ENCODE peak calls at places on chromosomes 13 and 19, in four cellular contexts. One of them, this sample, is unnamed.
A peak's percentile ranks its signal among the peaks of the same experiment; 100 is the strongest.

GRCh38 chr19:4678881-4679379 is 8.8 kb upstream of the MYDGF start:
- DNase-seq in H1: peak; percentile 96
- DNase-seq in K562: peak; percentile 96
- DNase-seq in HepG2: no peak
- DNase-seq in this sample: peak; percentile 69

GRCh38 chr19:3849092-3849491 is 19.7 kb downstream of the ZFR2 start:
- DNase-seq in H1: no peak
- DNase-seq in K562: peak; percentile 82
- DNase-seq in HepG2: peak; percentile 33
- DNase-seq in this sample: no peak

GRCh38 chr13:99980201-99981114 is 1.1 kb upstream of the ZIC2 start:
- DNase-seq in H1: no peak
- DNase-seq in K562: peak; percentile 90
- DNase-seq in HepG2: no peak
- DNase-seq in this sample: no peak

GRCh38 chr19:49114630-49115363 is 627 bp downstream of the LIN7B start:
- DNase-seq in H1: no peak
- DNase-seq in K562: peak; percentile 47
- DNase-seq in HepG2: peak; percentile 46
- DNase-seq in this sample: no peak

GRCh38 chr19:1360818-1361461 is 22.8 kb upstream of the NDUFS7 start:
- DNase-seq in H1: no peak
- DNase-seq in K562: no peak
- DNase-seq in HepG2: no peak
- DNase-seq in this sample: no peak

GRCh38 chr19:2034729-2035589 is 16.1 kb downstream of the MKNK2 start:
- DNase-seq in H1: peak; percentile 85
- DNase-seq in K562: peak; percentile 96
- DNase-seq in HepG2: no peak
- DNase-seq in this sample: no peak

GRCh38 chr13:110520431-110521295 is 40.9 kb downstream of the RAB20 start:
- DNase-seq in H1: no peak
- DNase-seq in K562: no peak
- DNase-seq in HepG2: no peak
- DNase-seq in this sample: peak; percentile 20

GRCh38 chr13:48265217-48265815 is 32.3 kb downstream of the ITM2B start:
- DNase-seq in H1: no peak
- DNase-seq in K562: no peak
- DNase-seq in HepG2: no peak
- DNase-seq in this sample: no peak

GRCh38 chr13:73967397-73968165 is 166.6 kb downstream of the KLF12 start:
- DNase-seq in H1: no peak
- DNase-seq in K562: no peak
- DNase-seq in HepG2: no peak
- DNase-seq in this sample: no peak

GRCh38 chr19:35138305-35138799 is 272 bp upstream of the FXYD1 start:
- DNase-seq in H1: no peak
- DNase-seq in K562: no peak
- DNase-seq in HepG2: no peak
- DNase-seq in this sample: no peak

GRCh38 chr19:19517235-19517619 is 1.2 kb downstream of the NDUFA13 start:
- DNase-seq in H1: no peak
- DNase-seq in K562: no peak
- DNase-seq in HepG2: no peak
- DNase-seq in this sample: no peak

GRCh38 chr19:34261335-34262109 is 7.2 kb downstream of the GARRE1 start:
- DNase-seq in H1: no peak
- DNase-seq in K562: no peak
- DNase-seq in HepG2: peak; percentile 84
- DNase-seq in this sample: no peak

GRCh38 chr13:31945202-31945978 is 86.2 kb upstream of the FRY start:
- DNase-seq in H1: no peak
- DNase-seq in K562: no peak
- DNase-seq in HepG2: no peak
- DNase-seq in this sample: peak; percentile 10

GRCh38 chr19:50315773-50316448 is 13.3 kb downstream of the KCNC3 start:
- DNase-seq in H1: no peak
- DNase-seq in K562: peak; percentile 64
- DNase-seq in HepG2: no peak
- DNase-seq in this sample: peak; percentile 76

GRCh38 chr19:15015946-15016542 is 33.2 kb upstream of the CASP14 start:
- DNase-seq in H1: no peak
- DNase-seq in K562: peak; percentile 61
- DNase-seq in HepG2: peak; percentile 14
- DNase-seq in this sample: no peak

GRCh38 chr13:23715762-23716235 is 145.6 kb downstream of the TNFRSF19 start:
- DNase-seq in H1: no peak
- DNase-seq in K562: peak; percentile 36
- DNase-seq in HepG2: peak; percentile 62
- DNase-seq in this sample: no peak

GRCh38 chr19:35125746-35126623 is 8.9 kb downstream of the LGI4 start:
- DNase-seq in H1: no peak
- DNase-seq in K562: no peak
- DNase-seq in HepG2: no peak
- DNase-seq in this sample: no peak

GRCh38 chr13:94080527-94080926 is 399.0 kb downstream of the DCT start:
- DNase-seq in H1: no peak
- DNase-seq in K562: no peak
- DNase-seq in HepG2: no peak
- DNase-seq in this sample: no peak

GRCh38 chr19:42252365-42253244 is 2.3 kb downstream of the ERF start:
- DNase-seq in H1: no peak
- DNase-seq in K562: no peak
- DNase-seq in HepG2: no peak
- DNase-seq in this sample: peak; percentile 52

GRCh38 chr19:45130888-45131615 is 29.7 kb downstream of the NKPD1 start:
- DNase-seq in H1: no peak
- DNase-seq in K562: no peak
- DNase-seq in HepG2: peak; percentile 73
- DNase-seq in this sample: peak; percentile 54

GRCh38 chr13:63088226-63088625 is 1672.6 kb upstream of the PCDH20 start:
- DNase-seq in H1: no peak
- DNase-seq in K562: no peak
- DNase-seq in HepG2: no peak
- DNase-seq in this sample: no peak

GRCh38 chr19:33580645-33581037 is 41.1 kb upstream of the CHST8 start:
- DNase-seq in H1: no peak
- DNase-seq in K562: no peak
- DNase-seq in HepG2: no peak
- DNase-seq in this sample: no peak

GRCh38 chr13:72437458-72437857 is 290.0 kb downstream of the MZT1 start:
- DNase-seq in H1: no peak
- DNase-seq in K562: no peak
- DNase-seq in HepG2: no peak
- DNase-seq in this sample: no peak

GRCh38 chr13:59086147-59086546 is 1077.6 kb downstream of the DIAPH3 start:
- DNase-seq in H1: no peak
- DNase-seq in K562: no peak
- DNase-seq in HepG2: no peak
- DNase-seq in this sample: no peak

GRCh38 chr13:33213797-33214196 is 71.8 kb downstream of the STARD13 start:
- DNase-seq in H1: no peak
- DNase-seq in K562: no peak
- DNase-seq in HepG2: no peak
- DNase-seq in this sample: no peak

GRCh38 chr13:30047154-30047874 is 196.9 kb upstream of the UBL3 start:
- DNase-seq in H1: no peak
- DNase-seq in K562: no peak
- DNase-seq in HepG2: no peak
- DNase-seq in this sample: no peak

GRCh38 chr19:51327066-51327985 is 14.6 kb downstream of the VSIG10L start:
- DNase-seq in H1: peak; percentile 38
- DNase-seq in K562: peak; percentile 96
- DNase-seq in HepG2: peak; percentile 59
- DNase-seq in this sample: peak; percentile 85

GRCh38 chr19:13920940-13921744 is 15.1 kb downstream of the CC2D1A start:
- DNase-seq in H1: no peak
- DNase-seq in K562: peak; percentile 80
- DNase-seq in HepG2: peak; percentile 57
- DNase-seq in this sample: peak; percentile 76

GRCh38 chr19:17751912-17752273 is 616 bp downstream of the FCHO1 start:
- DNase-seq in H1: no peak
- DNase-seq in K562: no peak
- DNase-seq in HepG2: no peak
- DNase-seq in this sample: no peak

GRCh38 chr19:4534836-4535658 is at the start of gene PLIN5:
- DNase-seq in H1: peak; percentile 54
- DNase-seq in K562: peak; percentile 99
- DNase-seq in HepG2: peak; percentile 80
- DNase-seq in this sample: peak; percentile 65

GRCh38 chr19:3107658-3108057 is 13.5 kb downstream of the GNA11 start:
- DNase-seq in H1: no peak
- DNase-seq in K562: no peak
- DNase-seq in HepG2: no peak
- DNase-seq in this sample: no peak

GRCh38 chr19:45906221-45906620 is 3.8 kb upstream of the MYPOP start:
- DNase-seq in H1: no peak
- DNase-seq in K562: no peak
- DNase-seq in HepG2: no peak
- DNase-seq in this sample: no peak

GRCh38 chr19:38721496-38721895 is 22.8 kb downstream of the CAPN12 start:
- DNase-seq in H1: no peak
- DNase-seq in K562: no peak
- DNase-seq in HepG2: no peak
- DNase-seq in this sample: no peak

GRCh38 chr19:38720559-38721236 is 23.6 kb downstream of the CAPN12 start:
- DNase-seq in H1: no peak
- DNase-seq in K562: no peak
- DNase-seq in HepG2: no peak
- DNase-seq in this sample: no peak

GRCh38 chr19:38717855-38718254 is 26.4 kb downstream of the CAPN12 start:
- DNase-seq in H1: no peak
- DNase-seq in K562: no peak
- DNase-seq in HepG2: no peak
- DNase-seq in this sample: no peak

GRCh38 chr19:38718747-38719543 is 25.3 kb downstream of the CAPN12 start:
- DNase-seq in H1: no peak
- DNase-seq in K562: peak; percentile 26
- DNase-seq in HepG2: no peak
- DNase-seq in this sample: peak; percentile 61

GRCh38 chr19:38719761-38720558 is 24.3 kb downstream of the CAPN12 start:
- DNase-seq in H1: no peak
- DNase-seq in K562: no peak
- DNase-seq in HepG2: no peak
- DNase-seq in this sample: no peak
- TF ChIP-seq RNF2 in H1: no peak
- TF ChIP-seq RNF2 in K562: no peak
- TF ChIP-seq RNF2 in HepG2: no peak
- TF ChIP-seq RNF2 in this sample: no peak

GRCh38 chr13:76023644-76024043 is 387.5 kb downstream of the LMO7 start:
- DNase-seq in H1: no peak
- DNase-seq in K562: no peak
- DNase-seq in HepG2: no peak
- DNase-seq in this sample: no peak

GRCh38 chr13:76024151-76024550 is 388.0 kb downstream of the LMO7 start:
- DNase-seq in H1: no peak
- DNase-seq in K562: no peak
- DNase-seq in HepG2: no peak
- DNase-seq in this sample: no peak

GRCh38 chr13:76029088-76029487 is 393.0 kb downstream of the LMO7 start:
- DNase-seq in H1: no peak
- DNase-seq in K562: peak; percentile 64
- DNase-seq in HepG2: no peak
- DNase-seq in this sample: no peak

GRCh38 chr13:76025392-76025791 is 389.3 kb downstream of the LMO7 start:
- DNase-seq in H1: no peak
- DNase-seq in K562: no peak
- DNase-seq in HepG2: no peak
- DNase-seq in this sample: no peak

GRCh38 chr13:76027131-76027530 is 391.0 kb downstream of the LMO7 start:
- DNase-seq in H1: no peak
- DNase-seq in K562: no peak
- DNase-seq in HepG2: no peak
- DNase-seq in this sample: no peak
- TF ChIP-seq RNF2 in H1: no peak
- TF ChIP-seq RNF2 in K562: no peak
- TF ChIP-seq RNF2 in HepG2: no peak
- TF ChIP-seq RNF2 in this sample: no peak

DNA sequence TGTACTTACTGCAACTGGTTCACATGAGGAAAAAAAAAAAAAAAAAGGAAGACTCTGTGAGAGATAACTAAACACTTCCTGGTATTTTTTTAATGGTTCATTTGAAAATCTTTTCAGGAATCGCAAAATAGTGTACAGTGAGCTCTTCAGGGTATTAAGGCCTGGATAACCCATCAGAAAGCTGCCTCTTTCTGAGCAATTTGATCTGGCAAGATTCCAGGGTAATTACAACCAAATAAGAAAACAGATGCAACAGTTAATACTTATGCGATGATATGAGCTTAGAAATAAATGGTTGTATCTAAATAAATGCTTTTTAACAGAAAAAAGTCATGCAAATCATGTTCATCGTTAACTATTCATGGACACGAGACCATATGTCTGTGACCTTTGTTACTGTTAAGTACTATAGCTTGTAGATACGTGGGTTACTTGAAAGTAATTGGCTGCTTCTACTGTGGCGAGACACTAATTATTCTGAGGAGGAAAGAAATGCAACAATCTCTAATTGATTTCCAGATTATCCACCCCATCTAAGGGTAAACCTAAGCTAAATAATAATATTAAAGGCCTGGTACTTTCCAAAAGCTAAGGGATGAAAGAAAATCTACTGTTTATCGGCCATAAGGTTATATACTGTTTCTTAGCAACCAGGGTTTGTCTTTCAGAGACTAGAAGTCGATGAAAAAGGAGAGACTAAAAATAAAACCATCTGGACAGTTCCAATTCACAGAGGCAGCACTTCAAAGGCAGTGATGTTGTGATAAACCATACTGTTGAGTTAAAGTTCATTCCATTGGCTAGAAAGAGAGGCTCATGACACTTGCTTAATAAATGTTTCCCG is 1.7 kb downstream of the EPSTI1 start:
- DNase-seq in H1: no peak
- DNase-seq in K562: no peak
- DNase-seq in HepG2: no peak
- DNase-seq in this sample: no peak
- TF ChIP-seq RNF2 in H1: no peak
- TF ChIP-seq RNF2 in K562: no peak
- TF ChIP-seq RNF2 in HepG2: no peak
- TF ChIP-seq RNF2 in this sample: no peak

DNA sequence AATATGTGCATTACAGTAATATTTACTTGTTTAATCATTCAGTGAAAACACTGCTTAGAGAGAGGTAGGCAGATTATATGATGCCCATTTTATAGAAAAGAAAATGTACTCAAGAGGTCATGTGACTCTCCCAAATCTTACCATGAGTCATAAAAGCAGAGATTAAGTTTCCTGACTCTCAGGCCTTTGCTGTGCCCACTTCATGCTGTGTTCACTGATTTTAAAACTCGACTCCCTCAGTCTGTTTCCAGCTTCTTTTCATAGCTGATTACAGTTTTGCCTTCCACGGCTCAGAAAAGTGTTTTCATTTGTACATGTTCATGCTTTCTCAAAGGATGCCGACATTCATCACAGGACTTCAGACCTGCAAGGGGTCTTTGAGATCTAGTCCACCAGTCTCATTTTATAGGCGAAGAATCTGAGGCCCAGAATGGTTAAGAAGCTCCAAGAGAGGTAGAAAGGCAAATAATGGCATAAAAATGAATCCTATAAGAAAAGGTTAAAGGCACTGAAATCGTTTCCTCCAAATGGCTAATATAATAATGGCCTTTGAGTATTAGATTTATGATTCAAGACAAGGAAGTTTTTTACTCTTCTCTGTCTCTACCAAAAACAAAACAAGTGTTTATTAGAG is 9.0 kb upstream of the IPO5 start:
- DNase-seq in H1: no peak
- DNase-seq in K562: no peak
- DNase-seq in HepG2: no peak
- DNase-seq in this sample: no peak
- TF ChIP-seq RNF2 in H1: no peak
- TF ChIP-seq RNF2 in K562: no peak
- TF ChIP-seq RNF2 in HepG2: no peak
- TF ChIP-seq RNF2 in this sample: no peak

This sample was measured in A549.